ENCODE peak calls at places on chromosomes 4 and X, in five cellular contexts. V is right atrium auricular region, C is OCI-LY7, D is cardiac muscle cell, I is cardiac fibroblast. H is an unnamed sample.

GRCh38 chrX:17413228-17413627 is 38.2 kb downstream of the NHS start:
- DNase-seq in I (peak; percentile 67), C (no peak), V (no peak), D (no peak), H (peak; percentile 83)

GRCh38 chr4:8732681-8733243 is 138.9 kb downstream of the HMX1 start:
- DNase-seq in C (no peak), V (peak; percentile 26), I (no peak), D (no peak), H (no peak)

GRCh38 chrX:46561931-46562721 is 11.4 kb upstream of the CHST7 start:
- DNase-seq in D (peak; percentile 52), I (no peak), C (peak; percentile 76), V (no peak), H (no peak)

GRCh38 chrX:46686003-46686645 is 72.8 kb downstream of the SLC9A7 start:
- DNase-seq in I (peak; percentile 65), C (peak; percentile 54), V (no peak), D (peak; percentile 32), H (peak; percentile 19)

GRCh38 chr4:105126311-105127153 is 20.1 kb upstream of the TET2 start:
- DNase-seq in C (no peak), D (no peak), I (peak; percentile 74), V (no peak), H (peak; percentile 58)

GRCh38 chr4:81965454-81965853 is 408.3 kb downstream of the HNRNPD start:
- DNase-seq in V (no peak), D (no peak), I (no peak), C (peak; percentile 71), H (no peak)

GRCh38 chrX:82711432-82711831 is 796.7 kb upstream of the POU3F4 start:
- DNase-seq in C (no peak), I (no peak), D (no peak), V (no peak), H (no peak)

GRCh38 chrX:7690842-7691241 is 152.1 kb upstream of the VCX start:
- DNase-seq in I (no peak), D (peak; percentile 20), C (no peak), V (no peak), H (no peak)

GRCh38 chr4:993111-994029 is at the start of gene SLC26A1:
- DNase-seq in V (no peak), I (no peak), C (no peak), D (no peak), H (no peak)

GRCh38 chr4:118918388-118918787 is 29.7 kb downstream of the SYNPO2 start:
- DNase-seq in C (no peak), V (no peak), D (no peak), I (peak; percentile 91), H (peak; percentile 93)

GRCh38 chrX:68696267-68696666 is 48.8 kb downstream of the STARD8 start:
- DNase-seq in V (no peak), D (no peak), I (no peak), C (no peak), H (no peak)

GRCh38 chrX:78513996-78514745 is 145.0 kb downstream of the RTL3 start:
- DNase-seq in C (no peak), D (no peak), I (peak; percentile 5), V (no peak), H (no peak)

GRCh38 chr4:117134386-117134785 is 49.0 kb upstream of the TRAM1L1 start:
- DNase-seq in D (peak; percentile 61), V (no peak), C (no peak), I (peak; percentile 33), H (peak; percentile 91)

GRCh38 chr4:6542951-6543350 is 32.0 kb upstream of the MAN2B2 start:
- DNase-seq in D (no peak), C (no peak), V (no peak), I (no peak), H (no peak)

GRCh38 chr4:125387770-125388169 is 73.0 kb downstream of the FAT4 start:
- DNase-seq in V (no peak), D (no peak), I (peak; percentile 41), C (no peak), H (peak; percentile 13)

GRCh38 chr4:10173039-10173753 is 56.6 kb upstream of the WDR1 start:
- DNase-seq in D (no peak), V (no peak), I (peak; percentile 86), C (no peak), H (no peak)

GRCh38 chrX:133246921-133247320 is 28.8 kb upstream of the TFDP3 start:
- DNase-seq in C (no peak), V (no peak), I (no peak), D (no peak), H (no peak)
- H3K4me3 ChIP-seq in C (no peak overlapping the region), V (no peak overlapping the region), I (no peak overlapping the region), D (no peak overlapping the region), H (no peak overlapping the region)

DNA sequence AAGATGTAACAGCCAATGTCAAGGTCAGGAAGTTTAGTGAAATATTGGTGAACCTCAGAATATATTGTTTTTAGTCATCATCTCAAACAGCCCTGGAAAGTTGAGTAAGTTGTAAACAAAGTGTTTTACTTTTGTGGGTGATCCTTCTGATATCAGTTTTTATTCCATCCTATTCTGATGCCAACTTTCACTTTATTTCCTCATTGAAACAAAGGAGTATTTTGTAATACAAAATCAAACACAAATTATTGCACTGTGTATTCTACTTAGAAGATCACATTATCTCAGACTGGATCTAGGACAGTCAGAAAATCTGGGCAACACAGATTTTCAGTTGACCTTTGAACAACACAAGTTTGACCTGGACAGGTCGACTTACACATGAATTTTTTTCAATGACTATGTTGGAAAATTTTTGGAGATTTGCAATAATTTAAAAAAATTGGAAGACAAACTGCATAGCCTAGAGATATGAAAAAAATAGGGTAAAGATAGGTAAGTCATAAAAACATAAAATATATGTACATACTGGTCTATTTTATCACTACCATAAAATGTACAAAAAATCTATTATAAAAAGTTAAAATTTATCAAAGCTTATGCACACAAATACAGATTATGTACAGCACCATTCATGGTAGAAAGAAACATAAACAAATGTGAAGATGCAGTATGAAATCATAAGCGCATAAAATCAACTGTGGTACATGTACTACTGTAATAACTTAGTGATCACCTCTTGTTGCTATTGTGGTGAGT is 709.1 kb upstream of the FAM241A start:
- DNase-seq in V (no peak), D (no peak), I (no peak), C (no peak), H (no peak)
- TF ChIP-seq CTCF in V (no peak), D (no peak), I (no peak), C (no peak), H (no peak)

DNA sequence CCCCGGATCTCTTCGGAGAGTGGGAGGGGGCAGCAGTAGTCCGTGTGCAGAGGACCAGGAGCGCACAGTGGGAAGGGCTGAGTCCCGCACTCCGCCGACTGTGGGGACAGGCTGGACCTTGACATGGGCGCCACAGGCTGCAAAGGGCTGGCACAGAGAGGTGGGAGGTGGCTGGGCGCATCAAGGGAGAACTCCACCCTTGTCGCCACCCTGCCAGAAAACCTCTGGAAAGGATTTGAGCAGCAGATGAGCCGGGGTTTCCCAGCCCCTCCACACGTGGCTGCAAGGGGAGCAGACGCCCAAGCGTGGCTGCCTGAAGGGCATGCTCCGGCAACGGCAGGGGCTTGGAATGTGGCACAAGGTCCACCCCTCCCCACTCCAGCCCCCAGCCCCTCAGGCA is 4.5 kb downstream of the BGN start:
- DNase-seq in D (no peak), C (no peak), V (no peak), I (no peak), H (no peak)
- H3K4me3 ChIP-seq in D (no peak overlapping the region), C (no peak overlapping the region), V (no peak overlapping the region), I (no peak overlapping the region), H (no peak overlapping the region)

DNA sequence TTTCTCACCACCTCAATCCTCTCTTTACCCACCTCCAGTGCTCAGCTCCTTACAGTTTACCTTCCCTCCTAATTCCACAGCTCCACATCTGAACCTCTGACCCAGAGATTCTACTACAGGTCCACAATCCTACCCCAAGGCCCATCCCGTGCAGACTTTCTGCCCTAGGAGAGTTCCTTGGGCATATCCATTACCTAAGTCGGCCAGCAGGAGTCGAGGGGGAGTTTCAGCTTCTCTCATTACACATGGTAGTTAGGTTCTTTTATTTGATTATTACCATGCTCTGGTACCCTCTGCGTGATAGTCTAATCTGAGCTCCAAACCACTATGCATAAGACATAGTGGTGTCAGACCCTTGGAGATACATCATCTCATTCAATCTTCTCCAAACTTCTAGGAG is 117.9 kb downstream of the SH3RF1 start:
- DNase-seq in I (no peak), D (no peak), V (no peak), C (no peak), H (no peak)
- TF ChIP-seq CTCF in I (peak; percentile 29), D (no peak), V (no peak), C (no peak), H (no peak)

DNA sequence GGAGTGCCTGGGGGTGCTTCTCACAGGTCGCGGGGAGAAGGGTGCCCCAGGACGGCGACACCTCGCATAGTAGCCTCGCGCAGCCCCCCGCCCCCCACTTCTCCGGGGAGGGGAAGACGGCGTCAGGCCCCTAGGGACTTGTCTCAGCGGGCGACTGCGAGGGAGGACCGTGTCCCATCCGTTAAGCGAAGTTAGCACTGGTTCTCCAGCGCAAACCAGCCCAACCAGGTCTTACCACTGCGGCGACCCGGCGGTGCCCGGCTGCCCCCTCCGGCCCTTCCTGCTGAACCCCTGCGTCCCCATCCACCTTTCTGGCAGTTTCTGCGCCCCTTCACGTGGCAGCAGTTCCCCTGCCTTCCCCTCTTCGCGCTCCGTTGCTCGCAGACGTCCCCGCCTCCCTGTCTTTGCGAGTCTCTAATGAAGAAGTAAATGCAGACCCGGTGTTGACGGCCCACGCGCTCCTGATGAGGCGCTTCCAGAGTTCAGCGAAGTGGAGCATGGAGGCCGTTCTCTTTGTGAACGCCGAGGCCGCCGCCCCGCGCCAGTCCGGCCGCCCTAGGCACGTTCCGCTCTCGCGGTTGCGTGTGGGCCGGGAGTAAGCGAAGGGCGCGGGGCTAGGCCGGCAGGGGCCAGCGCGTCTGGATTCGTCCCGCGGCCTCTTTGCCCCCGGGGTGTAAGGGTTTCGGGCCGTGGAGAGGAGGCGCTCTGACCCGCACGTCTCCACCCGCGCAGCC is 3.0 kb downstream of the SLIT2 start:
- DNase-seq in C (no peak), V (no peak), I (peak; percentile 60), D (peak; percentile 67), H (peak; percentile 48)
- H3K4me3 ChIP-seq in C (no peak overlapping the region), V (peak overlapping the region; percentile 56), I (peak overlapping the region; percentile 72), D (peak overlapping the region; percentile 84), H (peak overlapping the region; percentile 74)

DNA sequence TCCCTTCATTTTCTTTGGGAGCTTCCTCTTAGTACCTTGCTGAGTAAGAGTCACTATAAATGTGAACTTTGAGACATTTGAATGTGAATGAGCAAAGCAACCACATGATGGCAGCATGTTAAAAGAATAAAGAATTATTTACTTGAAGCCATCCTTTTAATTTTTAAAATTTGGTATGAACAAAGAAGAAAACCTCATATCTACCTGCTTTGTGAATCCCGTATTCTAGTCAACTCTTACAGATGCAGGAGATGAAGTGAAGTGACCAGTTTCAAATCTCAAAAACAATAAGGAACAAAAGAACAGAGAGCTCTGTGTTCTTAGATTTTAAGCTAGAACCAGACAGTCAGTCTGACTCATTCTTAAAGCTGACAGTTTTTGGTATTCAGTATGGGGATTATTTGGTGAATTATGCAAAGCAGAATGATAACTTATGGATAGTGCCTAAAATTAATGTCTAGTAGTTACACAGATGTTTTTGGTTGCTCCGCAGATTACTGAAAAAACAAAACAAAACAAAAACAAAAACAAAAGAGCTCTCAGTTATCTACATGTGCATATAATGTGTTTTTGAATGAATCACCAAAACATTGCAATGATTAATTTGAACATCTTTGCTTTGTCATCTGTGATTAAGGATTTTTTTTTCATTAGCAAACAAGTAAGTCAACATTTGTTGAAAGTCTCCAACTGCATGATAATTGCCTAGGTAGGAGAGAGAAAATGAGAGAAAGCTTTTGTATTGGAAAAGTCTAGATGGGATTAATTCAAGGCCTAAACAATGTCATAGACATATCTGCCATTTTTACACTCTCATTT is 48.2 kb upstream of the H2AZ1 start:
- DNase-seq in V (no peak), C (peak; percentile 6), D (peak; percentile 17), I (peak; percentile 71), H (peak; percentile 71)
- TF ChIP-seq CTCF in V (peak; percentile 45), C (peak; percentile 67), D (peak; percentile 44), I (peak; percentile 9), H (peak; percentile 41)

GRCh38 chr4:154743683-154744340 is at the start of gene LRAT:
- DNase-seq in D (peak; percentile 81), I (no peak), C (no peak), V (no peak), H (peak; percentile 18)
- H3K4me3 ChIP-seq in D (peak within 1 kb of the TSS; percentile 54), I (peak within 1 kb of the TSS; percentile 38), C (no peak within 1 kb of the TSS), V (peak within 1 kb of the TSS; percentile 36), H (peak within 1 kb of the TSS; percentile 41)